ENCODE peak calls at places on chromosome 4, in eight cellular contexts. J is uterus, G is thoracic aorta, B is esophagus squamous epithelium, V is heart right ventricle, P is colonic mucosa, Z is pancreas, S is transverse colon. N is an unnamed sample. For H3K27me3, the result is how much of the 10 kb centered on the place peaks cover.

GRCh38 chr4:84995386-84995785 is 28.9 kb upstream of the WDFY3 start:
- DNase-seq in G (no peak), J (no peak), V (no peak), S (no peak), P (no peak), B (no peak), Z (no peak), N (no peak)

GRCh38 chr4:78032446-78032845 is 24.7 kb upstream of the FRAS1 start:
- DNase-seq in J (no peak), Z (no peak), P (no peak), S (no peak), G (no peak), V (no peak), B (no peak), N (no peak)

GRCh38 chr4:123435246-123436113 is 38.9 kb downstream of the SPRY1 start:
- DNase-seq in G (no peak), V (no peak), Z (peak), J (no peak), P (no peak), S (no peak), B (no peak), N (no peak)

GRCh38 chr4:120870279-120870673 is 52.2 kb downstream of the PRDM5 start:
- DNase-seq in Z (no peak), V (no peak), G (no peak), B (no peak), S (no peak), P (peak), J (no peak), N (peak)

GRCh38 chr4:113328514-113328913 is 279.1 kb downstream of the ANK2 start:
- DNase-seq in P (no peak), Z (no peak), B (no peak), S (no peak), V (no peak), J (no peak), G (no peak), N (peak)

GRCh38 chr4:122836941-122837340 is 10.3 kb downstream of the FGF2 start:
- DNase-seq in J (no peak), V (no peak), P (no peak), S (no peak), B (no peak), G (no peak), Z (no peak), N (no peak)

GRCh38 chr4:1187182-1187581 is 14.8 kb upstream of the SPON2 start:
- DNase-seq in Z (no peak), P (peak), G (no peak), S (peak), B (no peak), V (peak), J (peak), N (no peak)

GRCh38 chr4:42819863-42820514 is 72.5 kb upstream of the GRXCR1 start:
- DNase-seq in V (no peak), G (no peak), J (no peak), S (no peak), P (no peak), B (no peak), Z (no peak), N (no peak)

GRCh38 chr4:182746876-182747275 is 170.3 kb downstream of the DCTD start:
- DNase-seq in G (no peak), V (no peak), S (no peak), Z (no peak), P (no peak), B (no peak), J (no peak), N (no peak)

GRCh38 chr4:8861576-8862279 is 9.9 kb downstream of the HMX1 start:
- DNase-seq in J (no peak), V (no peak), P (no peak), G (no peak), S (no peak), B (no peak), Z (peak), N (peak)

GRCh38 chr4:8860096-8860891 is 11.3 kb downstream of the HMX1 start:
- DNase-seq in V (no peak), J (no peak), P (no peak), B (no peak), G (no peak), Z (peak), S (no peak), N (peak)

GRCh38 chr4:8862334-8862733 is 9.3 kb downstream of the HMX1 start:
- DNase-seq in V (no peak), B (no peak), G (no peak), P (no peak), J (no peak), Z (no peak), S (no peak), N (no peak)

GRCh38 chr4:8859550-8860095 is 12.0 kb downstream of the HMX1 start:
- DNase-seq in B (no peak), S (no peak), P (no peak), Z (peak), J (no peak), V (no peak), G (no peak), N (peak)

DNA sequence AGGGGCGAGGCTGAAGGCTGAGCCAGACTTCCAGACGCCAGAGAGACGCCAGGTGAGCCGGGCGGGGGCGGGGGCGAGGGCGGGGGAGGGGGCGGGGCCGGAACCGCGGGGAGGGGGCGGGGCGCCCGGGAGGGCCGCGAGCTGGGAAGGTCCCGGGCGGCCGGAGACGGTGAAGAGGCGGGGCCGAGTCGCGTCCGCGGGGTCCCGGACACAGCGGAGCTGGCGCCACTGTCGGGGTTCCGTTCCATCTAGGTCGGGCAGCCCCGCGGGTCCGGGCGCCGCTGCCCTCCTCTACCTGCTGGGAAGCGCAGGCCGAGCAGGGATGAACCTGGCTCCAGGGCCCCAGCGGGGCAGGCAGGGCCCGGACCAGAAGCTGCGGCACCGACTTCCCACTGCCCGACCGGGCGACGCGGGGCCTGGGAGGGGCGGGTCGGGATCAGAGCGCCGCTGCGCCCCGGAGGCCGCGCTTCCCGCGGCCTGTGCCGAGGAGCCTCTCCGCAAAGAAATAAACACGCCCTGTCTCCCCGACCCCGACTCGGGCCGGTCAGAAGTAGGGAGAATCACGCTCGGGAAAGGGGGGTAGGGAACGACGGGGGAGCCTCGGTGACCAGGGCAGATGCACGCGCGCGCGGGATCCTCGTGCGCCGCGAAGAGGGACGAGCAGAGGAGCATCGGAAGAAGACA is 10.6 kb downstream of the HMX1 start:
- DNase-seq in S (no peak), B (no peak), G (no peak), P (no peak), J (no peak), V (no peak), Z (peak), N (peak)
- H3K4me3 ChIP-seq in S (no peak), B (no peak), G (no peak), P (no peak), J (no peak), V (no peak), Z (no peak), N (peak)

GRCh38 chr4:149353241-149353640 is 462.4 kb downstream of the IQCM start:
- DNase-seq in V (no peak), S (no peak), G (no peak), B (no peak), J (no peak), Z (no peak), P (no peak), N (no peak)
- H3K27me3 ChIP-seq in V (under half), S (under half), G (under half), B (under half), J (under half), Z (under half), P (under half), N (under half)

GRCh38 chr4:186724048-186724860 is 598 bp upstream of the FAT1 start:
- DNase-seq in S (peak), B (no peak), G (no peak), P (peak), Z (peak), V (peak), J (peak), N (peak)
- H3K4me3 ChIP-seq in S (peak), B (peak), G (peak), P (peak), Z (peak), V (peak), J (peak), N (peak)

GRCh38 chr4:41748074-41748787 is at the start of gene PHOX2B:
- DNase-seq in P (no peak), S (no peak), G (no peak), V (no peak), B (no peak), Z (no peak), J (no peak), N (peak)
- H3K27me3 ChIP-seq in P (half or more), S (half or more), G (under half), V (under half), B (under half), Z (under half), J (half or more), N (half or more)

GRCh38 chr4:73409978-73410588 is 6.0 kb downstream of the ALB start:
- DNase-seq in G (no peak), Z (no peak), V (no peak), B (no peak), S (no peak), J (no peak), P (no peak), N (no peak)

GRCh38 chr4:73406548-73406875 is 2.4 kb downstream of the ALB start:
- DNase-seq in B (no peak), S (no peak), P (no peak), Z (no peak), J (no peak), G (no peak), V (no peak), N (no peak)

GRCh38 chr4:73409012-73409862 is 5.2 kb downstream of the ALB start:
- DNase-seq in J (no peak), P (no peak), G (no peak), V (no peak), Z (no peak), B (no peak), S (no peak), N (no peak)

GRCh38 chr4:73407227-73407673 is 3.2 kb downstream of the ALB start:
- DNase-seq in B (no peak), J (no peak), G (no peak), S (no peak), Z (no peak), P (no peak), V (no peak), N (no peak)

GRCh38 chr4:73408181-73408867 is 4.2 kb downstream of the ALB start:
- DNase-seq in G (no peak), P (no peak), Z (no peak), J (no peak), B (no peak), V (no peak), S (no peak), N (no peak)
- H3K4me3 ChIP-seq in G (no peak), P (no peak), Z (no peak), J (no peak), B (no peak), V (no peak), S (no peak), N (no peak)

GRCh38 chr4:6467600-6467999 is 4.8 kb downstream of the PPP2R2C start:
- DNase-seq in S (no peak), P (no peak), Z (no peak), G (no peak), J (no peak), V (no peak), B (no peak), N (peak)
- H3K27me3 ChIP-seq in S (half or more), P (under half), Z (under half), G (under half), J (under half), V (under half), B (under half), N (under half)

GRCh38 chr4:185128272-185129119 is 14.6 kb upstream of the SLC25A4 start:
- DNase-seq in V (peak), G (no peak), Z (peak), J (peak), S (peak), P (no peak), B (no peak), N (peak)
- H3K4me3 ChIP-seq in V (peak), G (peak), Z (peak), J (peak), S (peak), P (peak), B (peak), N (peak)

GRCh38 chr4:7189475-7190277 is 2.7 kb upstream of the SORCS2 start:
- DNase-seq in G (no peak), B (no peak), Z (no peak), P (no peak), S (no peak), V (no peak), J (peak), N (peak)
- H3K27me3 ChIP-seq in G (under half), B (under half), Z (under half), P (under half), S (half or more), V (under half), J (under half), N (under half)